ENCODE peak calls at places on chromosomes 4 and X, in eight cellular contexts. B, L, H, P, V, R, D and N are unnamed samples.

GRCh38 chrX:24204331-24204730 is 54.8 kb downstream of the ZFX start:
- DNase-seq in D (no peak), V (no peak), B (no peak), P (no peak), L (no peak), H (no peak), R (no peak), N (no peak)

GRCh38 chrX:150223176-150224015 is 139.7 kb upstream of the MAMLD1 start:
- DNase-seq in P (no peak), H (no peak), B (no peak), L (no peak), D (no peak), V (no peak), R (no peak), N (no peak)

GRCh38 chrX:146863566-146863965 is 49.0 kb upstream of the CXorf51A start:
- DNase-seq in R (no peak), L (peak), H (no peak), V (no peak), B (no peak), D (no peak), P (no peak), N (no peak)

GRCh38 chr4:54499308-54500074 is 158.3 kb upstream of the KIT start:
- DNase-seq in L (no peak), D (peak), H (peak), V (no peak), B (no peak), R (no peak), P (peak), N (peak)

GRCh38 chr4:147388016-147388415 is 92.9 kb upstream of the EDNRA start:
- DNase-seq in P (no peak), L (no peak), R (no peak), D (no peak), H (peak), B (no peak), V (no peak), N (no peak)

GRCh38 chr4:78747328-78747946 is 28.7 kb upstream of the BMP2K start:
- DNase-seq in H (peak), L (no peak), B (no peak), D (no peak), R (no peak), P (peak), V (no peak), N (no peak)

GRCh38 chr4:168515222-168516011 is 18.6 kb downstream of the PALLD start:
- DNase-seq in R (no peak), L (no peak), H (no peak), B (no peak), V (no peak), P (peak), D (no peak), N (no peak)

GRCh38 chr4:3352918-3353594 is 60.2 kb downstream of the RGS12 start:
- DNase-seq in B (no peak), L (no peak), V (no peak), P (no peak), R (no peak), D (no peak), H (no peak), N (no peak)

GRCh38 chr4:8506373-8507250 is 66.0 kb downstream of the TRMT44 start:
- DNase-seq in R (no peak), V (no peak), D (no peak), H (no peak), L (no peak), B (no peak), P (peak), N (peak)

GRCh38 chrX:110852180-110852579 is 56.6 kb upstream of the CHRDL1 start:
- DNase-seq in V (no peak), L (peak), B (no peak), P (peak), R (no peak), H (no peak), D (peak), N (peak)

GRCh38 chrX:136250191-136251041 is 784 bp downstream of the MAP7D3 start:
- DNase-seq in P (peak), H (no peak), R (no peak), B (no peak), L (peak), D (peak), V (no peak), N (peak)

GRCh38 chrX:130071611-130072349 is 38.5 kb downstream of the ELF4 start:
- DNase-seq in B (no peak), R (no peak), L (no peak), H (no peak), D (no peak), V (no peak), P (no peak), N (no peak)

GRCh38 chr4:145012841-145013240 is 85.2 kb downstream of the ANAPC10 start:
- DNase-seq in V (peak), D (no peak), P (no peak), R (no peak), H (no peak), L (peak), B (no peak), N (no peak)

GRCh38 chr4:26858035-26858918 is 2.4 kb upstream of the STIM2 start:
- DNase-seq in P (no peak), D (no peak), B (no peak), L (no peak), H (no peak), V (no peak), R (no peak), N (no peak)

GRCh38 chr4:11623726-11624037 is 195.0 kb upstream of the HS3ST1 start:
- DNase-seq in B (no peak), R (no peak), H (no peak), L (no peak), P (no peak), V (no peak), D (no peak), N (peak)

GRCh38 chrX:39830414-39830813 is 267.3 kb downstream of the BCOR start:
- DNase-seq in V (no peak), R (no peak), D (no peak), H (no peak), P (no peak), B (no peak), L (no peak), N (no peak)

GRCh38 chr4:65665951-65666523 is 4.3 kb downstream of the EPHA5 start:
- DNase-seq in P (no peak), V (no peak), B (no peak), R (no peak), L (no peak), H (no peak), D (no peak), N (no peak)

GRCh38 chr4:2303686-2304320 is 41.9 kb upstream of the MXD4 start:
- DNase-seq in D (no peak), B (no peak), V (no peak), L (no peak), P (no peak), H (no peak), R (no peak), N (peak)